ENCODE peak calls at places on chromosomes 6 and 20, in six cellular contexts. One of them, this sample, is unnamed.

GRCh38 chr6:149904661-149905370 is 6.9 kb upstream of the RAET1E start:
- DNase-seq in HCT116: no peak
- DNase-seq in GM12878: no peak
- DNase-seq in HEK293T: no peak
- DNase-seq in WTC11: no peak
- DNase-seq in K562: no peak
- DNase-seq in this sample: no peak

GRCh38 chr6:42777126-42777822 is 4.6 kb upstream of the BICRAL start:
- DNase-seq in K562: no peak
- DNase-seq in GM12878: peak; percentile 83
- DNase-seq in HCT116: no peak
- DNase-seq in HEK293T: no peak
- DNase-seq in WTC11: no peak
- DNase-seq in this sample: no peak

GRCh38 chr6:43492673-43493072 is 15.3 kb downstream of the TJAP1 start:
- DNase-seq in GM12878: no peak
- DNase-seq in WTC11: no peak
- DNase-seq in HCT116: no peak
- DNase-seq in K562: no peak
- DNase-seq in HEK293T: no peak
- DNase-seq in this sample: no peak

GRCh38 chr6:53862517-53863457 is 68.0 kb downstream of the LRRC1 start:
- DNase-seq in HEK293T: no peak
- DNase-seq in K562: no peak
- DNase-seq in WTC11: no peak
- DNase-seq in GM12878: no peak
- DNase-seq in HCT116: no peak
- DNase-seq in this sample: no peak

GRCh38 chr20:23227274-23227673 is 123.3 kb upstream of the NXT1 start:
- DNase-seq in K562: no peak
- DNase-seq in HEK293T: no peak
- DNase-seq in WTC11: no peak
- DNase-seq in GM12878: no peak
- DNase-seq in HCT116: no peak
- DNase-seq in this sample: no peak

GRCh38 chr6:168404560-168404959 is 36.4 kb upstream of the SMOC2 start:
- DNase-seq in HCT116: no peak
- DNase-seq in GM12878: no peak
- DNase-seq in HEK293T: no peak
- DNase-seq in K562: no peak
- DNase-seq in WTC11: no peak
- DNase-seq in this sample: no peak

GRCh38 chr6:36906539-36906938 is 20.8 kb downstream of the C6orf89 start:
- DNase-seq in K562: no peak
- DNase-seq in HCT116: no peak
- DNase-seq in WTC11: no peak
- DNase-seq in HEK293T: no peak
- DNase-seq in GM12878: no peak
- DNase-seq in this sample: no peak

GRCh38 chr6:41711323-41712038 is 23.9 kb downstream of the TFEB start:
- DNase-seq in K562: no peak
- DNase-seq in HEK293T: no peak
- DNase-seq in GM12878: no peak
- DNase-seq in WTC11: no peak
- DNase-seq in HCT116: no peak
- DNase-seq in this sample: no peak

GRCh38 chr6:14986370-14986769 is 259.5 kb upstream of the JARID2 start:
- DNase-seq in GM12878: no peak
- DNase-seq in K562: no peak
- DNase-seq in HCT116: no peak
- DNase-seq in WTC11: no peak
- DNase-seq in HEK293T: no peak
- DNase-seq in this sample: no peak

GRCh38 chr6:88403486-88403885 is 237.3 kb upstream of the CNR1 start:
- DNase-seq in WTC11: no peak
- DNase-seq in K562: no peak
- DNase-seq in HEK293T: no peak
- DNase-seq in GM12878: no peak
- DNase-seq in HCT116: no peak
- DNase-seq in this sample: no peak

GRCh38 chr6:26392932-26393636 is 9.0 kb upstream of the BTN3A1 start:
- DNase-seq in WTC11: no peak
- DNase-seq in HCT116: no peak
- DNase-seq in GM12878: no peak
- DNase-seq in HEK293T: no peak
- DNase-seq in K562: no peak
- DNase-seq in this sample: no peak

GRCh38 chr20:32252189-32252588 is 25.3 kb upstream of the KIF3B start:
- DNase-seq in HCT116: no peak
- DNase-seq in K562: no peak
- DNase-seq in WTC11: no peak
- DNase-seq in HEK293T: no peak
- DNase-seq in GM12878: no peak
- DNase-seq in this sample: no peak

GRCh38 chr6:48658910-48659309 is 547.9 kb upstream of the PTCHD4 start:
- DNase-seq in K562: no peak
- DNase-seq in HEK293T: no peak
- DNase-seq in WTC11: no peak
- DNase-seq in HCT116: no peak
- DNase-seq in GM12878: no peak
- DNase-seq in this sample: no peak

GRCh38 chr6:161128680-161129196 is 137.2 kb downstream of the MAP3K4 start:
- DNase-seq in K562: no peak
- DNase-seq in GM12878: no peak
- DNase-seq in HEK293T: no peak
- DNase-seq in WTC11: no peak
- DNase-seq in HCT116: peak; percentile 21
- DNase-seq in this sample: no peak

GRCh38 chr6:160791981-160792418 is 90.0 kb downstream of the PLG start:
- DNase-seq in WTC11: no peak
- DNase-seq in HCT116: peak; percentile 75
- DNase-seq in GM12878: no peak
- DNase-seq in K562: no peak
- DNase-seq in HEK293T: no peak
- DNase-seq in this sample: no peak

GRCh38 chr6:89993411-89993810 is 99.1 kb downstream of the GJA10 start:
- DNase-seq in HEK293T: no peak
- DNase-seq in K562: no peak
- DNase-seq in WTC11: no peak
- DNase-seq in HCT116: no peak
- DNase-seq in GM12878: no peak
- DNase-seq in this sample: no peak

GRCh38 chr6:81808834-81809598 is 56.5 kb upstream of the TENT5A start:
- DNase-seq in HCT116: no peak
- DNase-seq in WTC11: no peak
- DNase-seq in GM12878: no peak
- DNase-seq in K562: no peak
- DNase-seq in HEK293T: no peak
- DNase-seq in this sample: no peak

GRCh38 chr20:38167466-38167850 is 2.4 kb upstream of the TGM2 start:
- DNase-seq in WTC11: no peak
- DNase-seq in K562: no peak
- DNase-seq in HCT116: no peak
- DNase-seq in HEK293T: no peak
- DNase-seq in GM12878: no peak
- DNase-seq in this sample: no peak

GRCh38 chr6:44268095-44268628 is 2.1 kb upstream of the TMEM151B start:
- DNase-seq in K562: peak; percentile 79
- DNase-seq in HCT116: no peak
- DNase-seq in GM12878: no peak
- DNase-seq in HEK293T: peak; percentile 79
- DNase-seq in WTC11: peak; percentile 86
- DNase-seq in this sample: no peak

GRCh38 chr6:16524380-16524707 is 236.9 kb downstream of the ATXN1 start:
- DNase-seq in HEK293T: no peak
- DNase-seq in WTC11: no peak
- DNase-seq in HCT116: no peak
- DNase-seq in K562: no peak
- DNase-seq in GM12878: no peak
- DNase-seq in this sample: no peak

GRCh38 chr6:75922226-75922625 is 150.2 kb downstream of the IMPG1 start:
- DNase-seq in GM12878: no peak
- DNase-seq in HEK293T: no peak
- DNase-seq in WTC11: no peak
- DNase-seq in K562: no peak
- DNase-seq in HCT116: no peak
- DNase-seq in this sample: no peak

GRCh38 chr6:18226451-18226850 is 37.9 kb downstream of the DEK start:
- DNase-seq in GM12878: no peak
- DNase-seq in K562: no peak
- DNase-seq in HEK293T: no peak
- DNase-seq in HCT116: no peak
- DNase-seq in WTC11: no peak
- DNase-seq in this sample: no peak

GRCh38 chr6:135291288-135292116 is 110.4 kb downstream of the MYB start:
- DNase-seq in HCT116: peak; percentile 12
- DNase-seq in K562: peak; percentile 54
- DNase-seq in HEK293T: no peak
- DNase-seq in GM12878: no peak
- DNase-seq in WTC11: no peak
- DNase-seq in this sample: no peak

GRCh38 chr20:39568090-39568489 is 605.9 kb downstream of the DHX35 start:
- DNase-seq in K562: no peak
- DNase-seq in HCT116: no peak
- DNase-seq in WTC11: no peak
- DNase-seq in GM12878: peak; percentile 53
- DNase-seq in HEK293T: no peak
- DNase-seq in this sample: no peak

DNA sequence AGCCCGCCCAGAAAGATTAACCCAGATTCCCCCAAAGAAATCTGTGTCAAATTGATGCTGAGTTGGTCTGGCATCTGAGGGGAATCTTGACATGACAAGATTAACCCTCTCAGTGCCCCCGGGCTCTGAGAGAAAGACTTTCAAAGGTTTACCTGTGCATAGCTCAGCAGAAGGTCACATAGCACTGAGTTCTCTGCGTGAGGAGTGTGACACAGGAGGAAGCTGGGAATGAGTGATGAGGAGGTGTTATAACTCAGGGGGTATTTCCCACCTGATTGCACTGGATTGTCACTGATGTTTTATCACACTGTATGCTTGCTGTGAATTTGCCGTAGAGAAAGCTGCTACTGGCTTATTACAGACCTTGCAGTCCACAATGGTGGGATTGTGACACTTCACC is 601.3 kb downstream of the DHX35 start:
- DNase-seq in K562: no peak
- DNase-seq in HEK293T: no peak
- DNase-seq in WTC11: no peak
- DNase-seq in HCT116: no peak
- DNase-seq in GM12878: peak; percentile 19
- DNase-seq in this sample: no peak
- TF ChIP-seq SP1 in K562: no peak
- TF ChIP-seq SP1 in HEK293T: no peak
- TF ChIP-seq SP1 in WTC11: no peak
- TF ChIP-seq SP1 in HCT116: no peak
- TF ChIP-seq SP1 in GM12878: no peak
- TF ChIP-seq SP1 in this sample: no peak

GRCh38 chr6:84249724-84250123 is 22.3 kb upstream of the CEP162 start:
- DNase-seq in HEK293T: no peak
- DNase-seq in HCT116: no peak
- DNase-seq in WTC11: no peak
- DNase-seq in K562: no peak
- DNase-seq in GM12878: no peak
- DNase-seq in this sample: no peak
- TF ChIP-seq SP1 in HEK293T: no peak
- TF ChIP-seq SP1 in HCT116: no peak
- TF ChIP-seq SP1 in WTC11: no peak
- TF ChIP-seq SP1 in K562: no peak
- TF ChIP-seq SP1 in GM12878: no peak
- TF ChIP-seq SP1 in this sample: no peak

GRCh38 chr20:21521596-21522478 is 8.0 kb upstream of the NKX2-2 start:
- DNase-seq in WTC11: peak; percentile 63
- DNase-seq in HCT116: no peak
- DNase-seq in K562: no peak
- DNase-seq in HEK293T: peak; percentile 32
- DNase-seq in GM12878: no peak
- DNase-seq in this sample: no peak

GRCh38 chr20:21519136-21519584 is 5.3 kb upstream of the NKX2-2 start:
- DNase-seq in HCT116: no peak
- DNase-seq in GM12878: no peak
- DNase-seq in K562: no peak
- DNase-seq in WTC11: no peak
- DNase-seq in HEK293T: no peak
- DNase-seq in this sample: no peak

GRCh38 chr20:21523398-21523868 is 9.6 kb upstream of the NKX2-2 start:
- DNase-seq in K562: no peak
- DNase-seq in WTC11: no peak
- DNase-seq in GM12878: no peak
- DNase-seq in HEK293T: no peak
- DNase-seq in HCT116: no peak
- DNase-seq in this sample: no peak

GRCh38 chr20:21522479-21523397 is 8.9 kb upstream of the NKX2-2 start:
- DNase-seq in HCT116: no peak
- DNase-seq in HEK293T: peak; percentile 61
- DNase-seq in WTC11: peak; percentile 42
- DNase-seq in K562: no peak
- DNase-seq in GM12878: no peak
- DNase-seq in this sample: no peak

DNA sequence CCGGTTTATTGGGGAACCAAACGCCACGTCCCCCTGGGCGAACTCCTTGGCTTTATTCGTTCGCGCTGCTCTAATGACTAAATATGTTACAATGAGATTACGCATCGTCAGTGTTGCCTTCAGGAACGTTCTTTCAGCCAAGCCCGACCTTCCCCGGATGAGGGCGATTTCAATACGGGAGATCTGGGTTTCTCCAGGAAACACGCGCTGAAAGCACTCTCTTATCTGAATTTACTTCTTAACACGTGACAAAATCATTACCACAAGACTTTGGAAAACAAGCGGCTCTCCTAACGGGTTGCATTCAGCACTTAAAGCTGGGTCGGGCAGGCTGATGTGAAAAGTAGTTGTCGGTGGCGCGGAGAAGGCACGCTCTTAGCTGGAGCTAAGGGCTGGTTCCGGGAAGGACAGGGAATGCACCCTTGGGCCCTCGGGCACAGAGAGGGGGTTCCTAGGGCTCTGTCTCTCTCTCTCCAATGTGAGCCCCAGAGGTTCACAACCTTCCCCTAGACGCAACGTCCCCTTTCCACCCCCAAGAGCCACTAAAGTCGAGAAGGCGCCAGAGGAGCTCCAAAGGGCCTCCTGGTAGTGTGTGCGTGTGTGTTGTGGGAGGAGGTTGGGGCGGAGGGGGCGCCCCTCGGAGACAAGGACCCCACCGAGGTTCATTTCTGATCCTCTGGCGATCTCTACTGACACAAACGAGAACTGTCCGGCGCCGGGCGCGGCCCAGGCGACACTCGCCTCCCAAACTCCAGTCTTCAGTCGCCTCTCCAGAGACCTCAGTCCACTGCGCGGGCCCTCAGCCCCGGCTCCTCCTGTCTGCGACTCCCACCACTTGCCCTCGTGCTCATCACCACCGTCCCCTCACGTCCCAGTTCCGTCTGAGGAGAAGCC is 7.1 kb upstream of the NKX2-2 start:
- DNase-seq in K562: no peak
- DNase-seq in HCT116: no peak
- DNase-seq in GM12878: no peak
- DNase-seq in WTC11: peak; percentile 70
- DNase-seq in HEK293T: peak; percentile 67
- DNase-seq in this sample: no peak
- TF ChIP-seq SP1 in K562: no peak
- TF ChIP-seq SP1 in HCT116: no peak
- TF ChIP-seq SP1 in GM12878: no peak
- TF ChIP-seq SP1 in WTC11: no peak
- TF ChIP-seq SP1 in HEK293T: no peak
- TF ChIP-seq SP1 in this sample: no peak

GRCh38 chr6:162602759-162603158 is 124.8 kb downstream of the PRKN start:
- DNase-seq in WTC11: no peak
- DNase-seq in HCT116: no peak
- DNase-seq in GM12878: no peak
- DNase-seq in K562: no peak
- DNase-seq in HEK293T: no peak
- DNase-seq in this sample: no peak
- TF ChIP-seq SP1 in WTC11: no peak
- TF ChIP-seq SP1 in HCT116: no peak
- TF ChIP-seq SP1 in GM12878: no peak
- TF ChIP-seq SP1 in K562: no peak
- TF ChIP-seq SP1 in HEK293T: no peak
- TF ChIP-seq SP1 in this sample: no peak